ENCODE peak calls at places on chromosomes 12 and 14, in ten cellular contexts. One of them, this sample, is unnamed.

GRCh38 chr12:69475237-69475984 is 5.2 kb downstream of the FRS2 start:
- DNase-seq in endothelial cell: no peak
- DNase-seq in nephron progenitor cell: no peak
- DNase-seq in IMR-90: peak; percentile 62
- DNase-seq in pancreas: no peak
- DNase-seq in endodermal cell: no peak
- DNase-seq in astrocyte of the spinal cord: peak; percentile 38
- DNase-seq in MCF 10A: no peak
- DNase-seq in A549: peak; percentile 28
- DNase-seq in H9: no peak
- DNase-seq in this sample: no peak

GRCh38 chr14:72796935-72797334 is 97.0 kb downstream of the DPF3 start:
- DNase-seq in endodermal cell: peak; percentile 80
- DNase-seq in MCF 10A: no peak
- DNase-seq in astrocyte of the spinal cord: no peak
- DNase-seq in IMR-90: no peak
- DNase-seq in endothelial cell: no peak
- DNase-seq in H9: peak; percentile 81
- DNase-seq in nephron progenitor cell: no peak
- DNase-seq in pancreas: no peak
- DNase-seq in A549: no peak
- DNase-seq in this sample: no peak

GRCh38 chr12:109093022-109093918 is at the start of gene ALKBH2:
- DNase-seq in nephron progenitor cell: peak; percentile 92
- DNase-seq in MCF 10A: peak; percentile 90
- DNase-seq in endothelial cell: peak; percentile 93
- DNase-seq in H9: peak; percentile 97
- DNase-seq in endodermal cell: peak; percentile 99
- DNase-seq in IMR-90: peak; percentile 89
- DNase-seq in astrocyte of the spinal cord: peak; percentile 85
- DNase-seq in pancreas: peak; percentile 95
- DNase-seq in A549: peak; percentile 95
- DNase-seq in this sample: peak; percentile 54

GRCh38 chr12:25491396-25491948 is 61.6 kb downstream of the LMNTD1 start:
- DNase-seq in endothelial cell: no peak
- DNase-seq in H9: no peak
- DNase-seq in pancreas: no peak
- DNase-seq in nephron progenitor cell: no peak
- DNase-seq in astrocyte of the spinal cord: no peak
- DNase-seq in A549: no peak
- DNase-seq in MCF 10A: no peak
- DNase-seq in IMR-90: no peak
- DNase-seq in endodermal cell: peak; percentile 75
- DNase-seq in this sample: no peak

GRCh38 chr14:99525699-99526080 is 44.5 kb downstream of the CCNK start:
- DNase-seq in MCF 10A: no peak
- DNase-seq in endothelial cell: no peak
- DNase-seq in A549: no peak
- DNase-seq in nephron progenitor cell: no peak
- DNase-seq in pancreas: no peak
- DNase-seq in IMR-90: no peak
- DNase-seq in H9: no peak
- DNase-seq in endodermal cell: no peak
- DNase-seq in astrocyte of the spinal cord: no peak
- DNase-seq in this sample: no peak

GRCh38 chr14:61404637-61405036 is 83.3 kb downstream of the PRKCH start:
- DNase-seq in A549: no peak
- DNase-seq in IMR-90: no peak
- DNase-seq in H9: no peak
- DNase-seq in endodermal cell: no peak
- DNase-seq in endothelial cell: no peak
- DNase-seq in astrocyte of the spinal cord: no peak
- DNase-seq in MCF 10A: no peak
- DNase-seq in pancreas: no peak
- DNase-seq in nephron progenitor cell: no peak
- DNase-seq in this sample: no peak

GRCh38 chr12:21818627-21819026 is 44.1 kb upstream of the KCNJ8 start:
- DNase-seq in H9: no peak
- DNase-seq in endothelial cell: no peak
- DNase-seq in nephron progenitor cell: no peak
- DNase-seq in endodermal cell: no peak
- DNase-seq in pancreas: no peak
- DNase-seq in IMR-90: peak; percentile 73
- DNase-seq in MCF 10A: peak; percentile 67
- DNase-seq in astrocyte of the spinal cord: peak; percentile 46
- DNase-seq in A549: no peak
- DNase-seq in this sample: peak; percentile 61

GRCh38 chr12:4562034-4562657 is at the start of gene DYRK4:
- DNase-seq in nephron progenitor cell: peak; percentile 95
- DNase-seq in IMR-90: peak; percentile 60
- DNase-seq in astrocyte of the spinal cord: peak; percentile 87
- DNase-seq in MCF 10A: no peak
- DNase-seq in A549: no peak
- DNase-seq in endodermal cell: peak; percentile 99
- DNase-seq in H9: peak; percentile 98
- DNase-seq in pancreas: peak; percentile 81
- DNase-seq in endothelial cell: peak; percentile 80
- DNase-seq in this sample: no peak

GRCh38 chr12:66804555-66804954 is 125.7 kb upstream of the GRIP1 start:
- DNase-seq in A549: no peak
- DNase-seq in endothelial cell: no peak
- DNase-seq in astrocyte of the spinal cord: no peak
- DNase-seq in pancreas: no peak
- DNase-seq in IMR-90: no peak
- DNase-seq in nephron progenitor cell: no peak
- DNase-seq in endodermal cell: no peak
- DNase-seq in MCF 10A: no peak
- DNase-seq in H9: no peak
- DNase-seq in this sample: no peak

GRCh38 chr14:83441801-83442200 is 1908.1 kb upstream of the SEL1L start:
- DNase-seq in MCF 10A: no peak
- DNase-seq in endodermal cell: no peak
- DNase-seq in IMR-90: no peak
- DNase-seq in H9: no peak
- DNase-seq in endothelial cell: no peak
- DNase-seq in astrocyte of the spinal cord: no peak
- DNase-seq in nephron progenitor cell: no peak
- DNase-seq in A549: no peak
- DNase-seq in pancreas: no peak
- DNase-seq in this sample: no peak

GRCh38 chr14:93857500-93857899 is 69.2 kb upstream of the PRIMA1 start:
- DNase-seq in A549: no peak
- DNase-seq in nephron progenitor cell: peak; percentile 35
- DNase-seq in IMR-90: no peak
- DNase-seq in H9: peak; percentile 63
- DNase-seq in MCF 10A: no peak
- DNase-seq in pancreas: no peak
- DNase-seq in astrocyte of the spinal cord: no peak
- DNase-seq in endodermal cell: peak; percentile 79
- DNase-seq in endothelial cell: no peak
- DNase-seq in this sample: no peak

GRCh38 chr14:93903342-93904184 is 23.6 kb upstream of the FAM181A start:
- DNase-seq in IMR-90: no peak
- DNase-seq in H9: peak; percentile 71
- DNase-seq in nephron progenitor cell: peak; percentile 61
- DNase-seq in endothelial cell: peak; percentile 46
- DNase-seq in A549: peak; percentile 24
- DNase-seq in pancreas: no peak
- DNase-seq in astrocyte of the spinal cord: no peak
- DNase-seq in MCF 10A: peak; percentile 36
- DNase-seq in endodermal cell: peak; percentile 88
- DNase-seq in this sample: no peak

GRCh38 chr14:99982449-99983250 is 82.6 kb upstream of the EVL start:
- DNase-seq in nephron progenitor cell: peak; percentile 64
- DNase-seq in astrocyte of the spinal cord: peak; percentile 63
- DNase-seq in MCF 10A: peak; percentile 74
- DNase-seq in endothelial cell: peak; percentile 64
- DNase-seq in IMR-90: peak; percentile 74
- DNase-seq in A549: peak; percentile 74
- DNase-seq in endodermal cell: peak; percentile 82
- DNase-seq in H9: peak; percentile 48
- DNase-seq in pancreas: peak; percentile 41
- DNase-seq in this sample: no peak

GRCh38 chr14:104138098-104138890 is at the start of gene KIF26A:
- DNase-seq in endothelial cell: peak; percentile 71
- DNase-seq in IMR-90: no peak
- DNase-seq in A549: peak; percentile 74
- DNase-seq in H9: peak; percentile 79
- DNase-seq in pancreas: peak; percentile 43
- DNase-seq in astrocyte of the spinal cord: no peak
- DNase-seq in nephron progenitor cell: peak; percentile 81
- DNase-seq in endodermal cell: peak; percentile 89
- DNase-seq in MCF 10A: no peak
- DNase-seq in this sample: no peak

GRCh38 chr14:67680121-67680602 is 5.7 kb upstream of the VTI1B start:
- DNase-seq in endothelial cell: no peak
- DNase-seq in endodermal cell: no peak
- DNase-seq in nephron progenitor cell: no peak
- DNase-seq in H9: no peak
- DNase-seq in MCF 10A: no peak
- DNase-seq in A549: peak; percentile 16
- DNase-seq in pancreas: no peak
- DNase-seq in astrocyte of the spinal cord: peak; percentile 72
- DNase-seq in IMR-90: peak; percentile 98
- DNase-seq in this sample: peak; percentile 70

DNA sequence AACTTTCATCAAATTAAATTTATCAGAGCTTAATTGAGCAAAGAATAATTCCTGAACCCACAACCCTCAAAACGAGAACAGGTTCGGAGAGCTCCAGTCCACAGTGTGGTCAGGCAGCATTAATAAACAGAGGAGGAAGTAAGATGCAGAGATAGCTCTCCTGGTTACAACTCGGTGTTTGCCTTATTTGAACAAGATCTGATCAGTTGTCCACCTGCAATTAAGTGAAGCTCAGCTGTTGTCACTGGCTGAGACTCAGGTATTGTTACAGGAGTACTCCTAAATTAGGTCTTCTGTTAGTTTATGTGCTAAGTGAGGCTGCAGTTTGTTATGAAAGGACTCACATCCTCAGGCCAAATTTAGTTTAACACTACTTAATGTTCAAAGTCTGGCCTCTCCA is 451.4 kb upstream of the PDE3A start:
- DNase-seq in MCF 10A: no peak
- DNase-seq in endodermal cell: no peak
- DNase-seq in endothelial cell: no peak
- DNase-seq in pancreas: no peak
- DNase-seq in IMR-90: no peak
- DNase-seq in astrocyte of the spinal cord: no peak
- DNase-seq in nephron progenitor cell: no peak
- DNase-seq in A549: no peak
- DNase-seq in H9: no peak
- DNase-seq in this sample: no peak
- TF ChIP-seq CTCF in MCF 10A: no peak
- TF ChIP-seq CTCF in endodermal cell: no peak
- TF ChIP-seq CTCF in endothelial cell: no peak
- TF ChIP-seq CTCF in pancreas: no peak
- TF ChIP-seq CTCF in IMR-90: no peak
- TF ChIP-seq CTCF in astrocyte of the spinal cord: no peak
- TF ChIP-seq CTCF in nephron progenitor cell: no peak
- TF ChIP-seq CTCF in A549: no peak
- TF ChIP-seq CTCF in H9: no peak
- TF ChIP-seq CTCF in this sample: no peak

GRCh38 chr12:57693317-57693658 is 644 bp upstream of the OS9 start:
- DNase-seq in A549: no peak
- DNase-seq in MCF 10A: no peak
- DNase-seq in H9: no peak
- DNase-seq in endothelial cell: no peak
- DNase-seq in IMR-90: no peak
- DNase-seq in pancreas: no peak
- DNase-seq in nephron progenitor cell: no peak
- DNase-seq in endodermal cell: no peak
- DNase-seq in astrocyte of the spinal cord: no peak
- DNase-seq in this sample: no peak
- TF ChIP-seq CTCF in A549: no peak
- TF ChIP-seq CTCF in MCF 10A: no peak
- TF ChIP-seq CTCF in H9: no peak
- TF ChIP-seq CTCF in endothelial cell: no peak
- TF ChIP-seq CTCF in IMR-90: no peak
- TF ChIP-seq CTCF in pancreas: no peak
- TF ChIP-seq CTCF in nephron progenitor cell: no peak
- TF ChIP-seq CTCF in endodermal cell: no peak
- TF ChIP-seq CTCF in astrocyte of the spinal cord: no peak
- TF ChIP-seq CTCF in this sample: no peak

GRCh38 chr12:31659087-31659942 is at the start of gene ETFBKMT:
- DNase-seq in pancreas: peak; percentile 94
- DNase-seq in endothelial cell: peak; percentile 67
- DNase-seq in endodermal cell: peak; percentile 98
- DNase-seq in nephron progenitor cell: peak; percentile 84
- DNase-seq in IMR-90: peak; percentile 70
- DNase-seq in MCF 10A: peak; percentile 96
- DNase-seq in A549: peak; percentile 96
- DNase-seq in H9: peak; percentile 96
- DNase-seq in astrocyte of the spinal cord: peak; percentile 89
- DNase-seq in this sample: peak; percentile 35
- TF ChIP-seq CTCF in pancreas: peak; percentile 37
- TF ChIP-seq CTCF in endothelial cell: peak; percentile 35
- TF ChIP-seq CTCF in endodermal cell: peak; percentile 72
- TF ChIP-seq CTCF in nephron progenitor cell: peak; percentile 14
- TF ChIP-seq CTCF in IMR-90: peak; percentile 31
- TF ChIP-seq CTCF in MCF 10A: no peak
- TF ChIP-seq CTCF in A549: no peak
- TF ChIP-seq CTCF in H9: peak; percentile 46
- TF ChIP-seq CTCF in astrocyte of the spinal cord: peak; percentile 31
- TF ChIP-seq CTCF in this sample: no peak

GRCh38 chr12:29547151-29547561 is 49.7 kb upstream of the OVCH1 start:
- DNase-seq in H9: no peak
- DNase-seq in pancreas: no peak
- DNase-seq in IMR-90: peak; percentile 85
- DNase-seq in MCF 10A: no peak
- DNase-seq in A549: no peak
- DNase-seq in astrocyte of the spinal cord: peak; percentile 40
- DNase-seq in endothelial cell: no peak
- DNase-seq in nephron progenitor cell: no peak
- DNase-seq in endodermal cell: no peak
- DNase-seq in this sample: peak; percentile 27

GRCh38 chr12:29545102-29545467 is 47.6 kb upstream of the OVCH1 start:
- DNase-seq in astrocyte of the spinal cord: no peak
- DNase-seq in H9: no peak
- DNase-seq in IMR-90: no peak
- DNase-seq in A549: no peak
- DNase-seq in MCF 10A: no peak
- DNase-seq in endodermal cell: no peak
- DNase-seq in pancreas: no peak
- DNase-seq in nephron progenitor cell: no peak
- DNase-seq in endothelial cell: no peak
- DNase-seq in this sample: no peak

GRCh38 chr12:29544428-29545101 is 47.1 kb upstream of the OVCH1 start:
- DNase-seq in endothelial cell: no peak
- DNase-seq in MCF 10A: no peak
- DNase-seq in nephron progenitor cell: no peak
- DNase-seq in A549: no peak
- DNase-seq in H9: peak; percentile 46
- DNase-seq in pancreas: no peak
- DNase-seq in endodermal cell: no peak
- DNase-seq in IMR-90: no peak
- DNase-seq in astrocyte of the spinal cord: no peak
- DNase-seq in this sample: no peak

GRCh38 chr12:29547844-29548243 is 50.4 kb upstream of the OVCH1 start:
- DNase-seq in pancreas: no peak
- DNase-seq in endodermal cell: no peak
- DNase-seq in endothelial cell: no peak
- DNase-seq in H9: no peak
- DNase-seq in IMR-90: no peak
- DNase-seq in astrocyte of the spinal cord: no peak
- DNase-seq in nephron progenitor cell: no peak
- DNase-seq in A549: no peak
- DNase-seq in MCF 10A: no peak
- DNase-seq in this sample: no peak

GRCh38 chr12:29546000-29546399 is 48.5 kb upstream of the OVCH1 start:
- DNase-seq in A549: no peak
- DNase-seq in endodermal cell: peak; percentile 55
- DNase-seq in endothelial cell: no peak
- DNase-seq in MCF 10A: no peak
- DNase-seq in H9: peak; percentile 48
- DNase-seq in IMR-90: peak; percentile 18
- DNase-seq in astrocyte of the spinal cord: no peak
- DNase-seq in pancreas: no peak
- DNase-seq in nephron progenitor cell: no peak
- DNase-seq in this sample: no peak
- TF ChIP-seq CTCF in A549: no peak
- TF ChIP-seq CTCF in endodermal cell: peak; percentile 38
- TF ChIP-seq CTCF in endothelial cell: no peak
- TF ChIP-seq CTCF in MCF 10A: no peak
- TF ChIP-seq CTCF in H9: peak; percentile 17
- TF ChIP-seq CTCF in IMR-90: no peak
- TF ChIP-seq CTCF in astrocyte of the spinal cord: no peak
- TF ChIP-seq CTCF in pancreas: no peak
- TF ChIP-seq CTCF in nephron progenitor cell: no peak
- TF ChIP-seq CTCF in this sample: no peak

This sample was measured in AG09309.